ENCODE peak calls at places on chromosome 6, in seven cellular contexts. N is adrenal gland, R is GM13977, Q is GM23338, W is heart right ventricle, H is AG04449, Z is tibial artery. V is an unnamed sample.

GRCh38 chr6:166010136-166010535 is 157.5 kb downstream of the TBXT start:
- DNase-seq in W (no peak), Q (no peak), Z (no peak), H (no peak), N (no peak), R (no peak), V (no peak)

GRCh38 chr6:56868687-56869086 is 86.2 kb upstream of the BEND6 start:
- DNase-seq in H (no peak), N (no peak), R (no peak), Z (no peak), W (no peak), Q (no peak), V (no peak)

GRCh38 chr6:33206864-33207568 is 1.3 kb upstream of the RING1 start:
- DNase-seq in Q (peak; percentile 41), H (no peak), R (no peak), W (no peak), Z (peak; percentile 67), N (peak; percentile 53), V (no peak)

GRCh38 chr6:19554356-19555225 is 282.6 kb upstream of the ID4 start:
- DNase-seq in N (no peak), H (no peak), R (no peak), Q (no peak), Z (no peak), W (no peak), V (no peak)

GRCh38 chr6:51959744-51960383 is 127.5 kb downstream of the PKHD1 start:
- DNase-seq in W (peak; percentile 48), Z (peak; percentile 67), H (no peak), R (peak; percentile 32), Q (peak; percentile 86), N (peak; percentile 71), V (peak; percentile 38)

GRCh38 chr6:52065621-52066020 is 21.8 kb downstream of the PKHD1 start:
- DNase-seq in Q (no peak), W (no peak), Z (no peak), R (no peak), H (no peak), N (no peak), V (no peak)

GRCh38 chr6:37083243-37084138 is 78.0 kb downstream of the FGD2 start:
- DNase-seq in Z (peak; percentile 81), N (peak; percentile 80), Q (no peak), W (peak; percentile 74), R (no peak), H (no peak), V (no peak)

GRCh38 chr6:157075549-157076426 is 247.5 kb downstream of the TMEM242 start:
- DNase-seq in N (no peak), Z (no peak), Q (no peak), H (no peak), W (no peak), R (peak; percentile 31), V (peak; percentile 34)

GRCh38 chr6:48889429-48889828 is 573.6 kb downstream of the MMUT start:
- DNase-seq in W (no peak), Q (no peak), N (no peak), H (no peak), R (no peak), Z (no peak), V (no peak)

GRCh38 chr6:170525795-170526194 is 27.3 kb downstream of the PSMB1 start:
- DNase-seq in Q (no peak), R (no peak), W (no peak), N (no peak), Z (no peak), H (no peak), V (no peak)

GRCh38 chr6:16393326-16393725 is 154.9 kb downstream of the GMPR start:
- DNase-seq in R (no peak), Z (no peak), N (no peak), Q (no peak), H (no peak), W (no peak), V (no peak)

GRCh38 chr6:28764014-28764723 is 159.6 kb downstream of the TRIM27 start:
- DNase-seq in W (no peak), R (no peak), H (no peak), Q (no peak), Z (no peak), N (no peak), V (no peak)

GRCh38 chr6:54335871-54336270 is 27.6 kb downstream of the TINAG start:
- DNase-seq in H (peak; percentile 93), Q (peak; percentile 34), R (no peak), Z (no peak), N (no peak), W (no peak), V (no peak)

GRCh38 chr6:18555750-18556149 is 168.6 kb downstream of the RNF144B start:
- DNase-seq in Q (no peak), N (no peak), R (no peak), Z (no peak), H (no peak), W (no peak), V (no peak)

GRCh38 chr6:17768388-17768787 is 61.7 kb upstream of the NUP153 start:
- DNase-seq in W (no peak), N (no peak), R (no peak), H (no peak), Q (peak; percentile 43), Z (no peak), V (no peak)

GRCh38 chr6:39614393-39614792 is 110.8 kb downstream of the KIF6 start:
- DNase-seq in R (no peak), Q (no peak), N (no peak), W (no peak), H (no peak), Z (no peak), V (no peak)

GRCh38 chr6:2881358-2881885 is 21.7 kb downstream of the SERPINB9 start:
- DNase-seq in Q (no peak), W (no peak), N (no peak), H (no peak), Z (no peak), R (no peak), V (no peak)

GRCh38 chr6:143545165-143545564 is 33.6 kb upstream of the FUCA2 start:
- DNase-seq in Q (no peak), R (no peak), W (no peak), H (no peak), Z (no peak), N (no peak), V (no peak)

GRCh38 chr6:155561262-155561970 is 105.8 kb upstream of the NOX3 start:
- DNase-seq in Q (no peak), N (no peak), R (no peak), W (no peak), Z (no peak), H (no peak), V (no peak)

GRCh38 chr6:136410201-136411027 is 120.8 kb upstream of the BCLAF1 start:
- DNase-seq in H (no peak), W (no peak), Q (no peak), R (peak; percentile 41), N (no peak), Z (no peak), V (peak; percentile 48)

GRCh38 chr6:124007915-124008688 is 204.4 kb downstream of the NKAIN2 start:
- DNase-seq in W (no peak), N (no peak), H (no peak), R (no peak), Q (peak; percentile 17), Z (no peak), V (no peak)

GRCh38 chr6:132213191-132213590 is 188.1 kb downstream of the MOXD1 start:
- DNase-seq in H (no peak), R (no peak), N (no peak), W (no peak), Z (no peak), Q (no peak), V (no peak)

GRCh38 chr6:132210886-132211563 is 190.2 kb downstream of the MOXD1 start:
- DNase-seq in N (no peak), W (no peak), H (no peak), R (no peak), Z (no peak), Q (no peak), V (no peak)

GRCh38 chr6:132205946-132206345 is 195.3 kb downstream of the MOXD1 start:
- DNase-seq in N (no peak), Z (no peak), H (no peak), R (no peak), W (no peak), Q (no peak), V (no peak)

GRCh38 chr6:132207991-132208390 is 193.3 kb downstream of the MOXD1 start:
- DNase-seq in Q (no peak), W (no peak), Z (no peak), H (no peak), R (no peak), N (no peak), V (no peak)

GRCh38 chr6:132209351-132209750 is 191.9 kb downstream of the MOXD1 start:
- DNase-seq in R (no peak), Q (no peak), H (no peak), Z (no peak), N (no peak), W (no peak), V (no peak)
- TF ChIP-seq CTCF in R (no peak), Q (no peak), H (no peak), Z (no peak), N (no peak), W (no peak), V (no peak)

DNA sequence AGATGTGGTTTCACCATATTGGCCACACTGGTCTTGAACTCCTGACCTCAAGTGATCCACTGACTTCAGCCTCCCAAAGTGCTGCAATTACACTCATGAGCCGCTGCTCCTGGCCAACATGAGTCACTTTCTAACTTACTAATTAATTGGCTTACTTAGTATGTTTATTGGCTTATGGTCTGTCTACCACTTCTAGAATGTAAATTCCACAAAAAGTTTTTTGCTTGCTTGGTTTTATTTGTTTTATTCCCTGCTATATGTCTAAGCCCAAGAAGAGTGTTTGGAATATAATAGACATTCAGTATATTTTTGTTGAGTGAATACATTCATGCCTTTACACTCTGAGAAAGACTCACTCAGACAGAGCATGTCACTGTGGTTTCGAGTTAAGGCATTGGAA is 85.9 kb downstream of the SAMD3 start:
- DNase-seq in N (no peak), H (no peak), W (no peak), R (no peak), Q (no peak), Z (no peak), V (no peak)
- TF ChIP-seq CTCF in N (no peak), H (no peak), W (no peak), R (no peak), Q (no peak), Z (no peak), V (no peak)

GRCh38 chr6:141641406-141641805 is 491.3 kb upstream of the GJE1 start:
- DNase-seq in N (no peak), Q (no peak), W (no peak), R (no peak), H (no peak), Z (no peak), V (no peak)
- TF ChIP-seq CTCF in N (no peak), Q (no peak), W (no peak), R (no peak), H (no peak), Z (no peak), V (no peak)

GRCh38 chr6:35728663-35729348 is 8.0 kb upstream of the ARMC12 start:
- DNase-seq in R (no peak), Z (peak; percentile 85), W (peak; percentile 64), H (no peak), Q (peak; percentile 42), N (no peak), V (no peak)
- TF ChIP-seq CTCF in R (peak; percentile 20), Z (no peak), W (no peak), H (no peak), Q (peak; percentile 16), N (peak; percentile 7), V (no peak)

GRCh38 chr6:105024803-105025202 is 67.9 kb downstream of the LIN28B start:
- DNase-seq in Q (peak; percentile 74), Z (no peak), R (no peak), N (no peak), W (no peak), H (no peak), V (no peak)
- TF ChIP-seq CTCF in Q (no peak), Z (no peak), R (no peak), N (no peak), W (no peak), H (no peak), V (no peak)